ENCODE peak calls at places on chromosomes 13 and 19, in five cellular contexts. S is CD8-positive, alpha-beta memory T cell; J is hepatocyte; T is spleen; A is prostate gland. L is an unnamed sample.

GRCh38 chr19:43353606-43354304 is at the start of gene CD177:
- DNase-seq in S (no peak), J (peak), T (no peak), A (no peak), L (no peak)

GRCh38 chr13:66462187-66462586 is 767.9 kb downstream of the PCDH9 start:
- DNase-seq in S (no peak), J (no peak), T (no peak), A (no peak), L (no peak)

GRCh38 chr13:24923305-24923640 is 159.3 kb downstream of the RNF17 start:
- DNase-seq in S (no peak), J (peak), T (no peak), A (no peak), L (no peak)

GRCh38 chr13:103062079-103062478 is 4.1 kb downstream of the SLC10A2 start:
- DNase-seq in S (no peak), J (no peak), T (no peak), A (no peak), L (no peak)

GRCh38 chr13:48749699-48750473 is 96.2 kb downstream of the CYSLTR2 start:
- DNase-seq in S (peak), J (peak), T (no peak), A (no peak), L (peak)

GRCh38 chr13:87128006-87128405 is 543.2 kb upstream of the SLITRK5 start:
- DNase-seq in S (no peak), J (no peak), T (no peak), A (no peak), L (no peak)

GRCh38 chr19:11479470-11480080 is 1.3 kb downstream of the ELAVL3 start:
- DNase-seq in S (peak), J (peak), T (no peak), A (no peak), L (no peak)

GRCh38 chr13:40665754-40666057 is 735 bp downstream of the FOXO1 start:
- DNase-seq in S (peak), J (no peak), T (no peak), A (no peak), L (no peak)

GRCh38 chr13:71789952-71790351 is 77.1 kb downstream of the DACH1 start:
- DNase-seq in S (no peak), J (no peak), T (no peak), A (no peak), L (no peak)

GRCh38 chr19:40549007-40549708 is 27.5 kb upstream of the SHKBP1 start:
- DNase-seq in S (peak), J (peak), T (peak), A (peak), L (no peak)

GRCh38 chr13:45409993-45410392 is 8.2 kb downstream of the SLC25A30 start:
- DNase-seq in S (no peak), J (no peak), T (no peak), A (no peak), L (no peak)
- H3K4me3 ChIP-seq in S (no peak), J (no peak), T (no peak), A (no peak), L (no peak)

GRCh38 chr19:44749318-44749717 is 810 bp downstream of the BCL3 start:
- DNase-seq in S (no peak), J (no peak), T (no peak), A (no peak), L (no peak)
- H3K27ac ChIP-seq in S (peak), J (peak), T (peak), A (peak), L (peak)

GRCh38 chr19:39386557-39386956 is 4.3 kb downstream of the PAF1 start:
- DNase-seq in S (no peak), J (no peak), T (no peak), A (no peak), L (no peak)

GRCh38 chr19:39390759-39391592 is at the start of the genes MED29 and PAF1:
- DNase-seq in S (peak), J (peak), T (peak), A (peak), L (peak)

GRCh38 chr19:39390460-39390758 is 497 bp downstream of the PAF1 start:
- DNase-seq in S (peak), J (peak), T (no peak), A (peak), L (no peak)

GRCh38 chr19:39389621-39390414 is 1.1 kb downstream of the PAF1 start:
- DNase-seq in S (no peak), J (no peak), T (no peak), A (no peak), L (no peak)

DNA sequence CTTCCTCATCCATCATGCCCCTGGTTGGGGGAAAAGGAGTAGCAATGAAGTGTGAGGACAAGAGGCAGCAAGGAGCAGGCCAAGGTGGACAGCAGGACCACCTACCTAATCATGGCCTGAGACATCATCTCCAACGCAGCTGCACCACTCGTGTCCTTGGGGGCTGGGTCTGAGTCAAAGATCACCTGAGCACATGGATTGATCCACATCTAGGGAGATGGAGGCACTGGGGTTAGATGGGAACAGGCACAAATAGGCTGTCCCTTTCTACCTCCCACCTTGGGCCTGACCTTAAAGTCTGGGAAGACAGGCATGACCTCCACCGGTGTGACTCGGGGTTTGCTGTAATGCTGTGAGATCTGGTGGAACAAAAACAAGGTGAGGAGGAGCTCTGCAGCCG is 2.2 kb downstream of the PAF1 start:
- DNase-seq in S (no peak), J (no peak), T (no peak), A (no peak), L (no peak)
- H3K4me3 ChIP-seq in S (no peak), J (no peak), T (no peak), A (no peak), L (no peak)

DNA sequence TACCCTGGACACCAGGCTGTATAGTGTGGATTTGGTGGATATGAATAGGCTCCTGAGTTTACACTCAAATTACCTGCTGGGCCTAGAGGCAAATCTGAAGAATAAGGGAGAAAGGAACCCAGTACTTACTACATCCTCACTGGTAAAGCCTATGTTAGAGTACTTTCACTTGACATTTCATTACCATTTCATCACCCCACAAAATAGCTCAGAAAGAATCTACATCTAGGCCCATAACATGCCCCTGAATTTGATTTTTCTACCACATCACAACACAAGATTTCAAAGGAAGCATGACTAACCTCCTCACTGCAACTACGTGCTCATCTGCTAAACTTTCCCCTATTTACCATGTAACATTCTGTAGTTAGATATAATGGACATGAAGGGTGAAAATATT is 43.3 kb downstream of the VWA8 start:
- DNase-seq in S (no peak), J (no peak), T (no peak), A (no peak), L (no peak)
- H3K27ac ChIP-seq in S (no peak), J (no peak), T (no peak), A (no peak), L (no peak)

DNA sequence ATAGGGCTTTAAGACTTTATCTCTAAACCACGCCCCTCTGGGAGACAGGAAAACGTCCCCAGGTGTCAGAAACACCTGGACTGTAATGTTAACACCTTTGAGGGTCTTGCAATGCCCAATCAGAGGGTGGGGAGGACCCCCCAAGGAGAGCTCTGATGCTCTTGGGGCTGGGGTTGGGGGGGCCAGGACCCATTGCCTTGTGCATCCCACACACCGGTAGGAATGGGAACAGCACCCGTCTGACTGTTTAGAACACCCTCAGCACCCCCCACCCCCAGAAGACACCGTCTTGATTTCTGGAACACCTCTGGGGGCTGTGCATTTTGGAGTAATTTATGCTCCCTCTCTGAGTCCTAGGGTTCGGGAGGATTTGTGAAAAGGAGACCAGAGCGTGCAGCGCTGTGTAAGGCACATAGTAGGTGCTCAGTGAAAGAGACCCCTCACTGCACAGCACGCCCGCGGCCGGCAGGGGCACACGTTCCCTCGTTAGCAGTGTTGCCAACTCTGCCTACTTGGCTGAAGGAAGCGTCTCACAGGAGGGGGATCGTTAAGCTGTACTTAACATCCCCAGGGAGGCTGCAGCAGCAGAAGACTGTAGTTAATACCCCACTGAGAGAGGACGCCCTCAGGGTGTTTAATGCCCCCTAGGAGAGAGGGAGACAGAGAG is 2.8 kb upstream of the ERFL start:
- DNase-seq in S (no peak), J (no peak), T (no peak), A (no peak), L (no peak)
- H3K4me3 ChIP-seq in S (no peak), J (no peak), T (no peak), A (no peak), L (no peak)

GRCh38 chr13:110493613-110494012 is 67.9 kb downstream of the RAB20 start:
- DNase-seq in S (no peak), J (no peak), T (no peak), A (no peak), L (peak)
- H3K27ac ChIP-seq in S (no peak), J (no peak), T (no peak), A (no peak), L (peak)